ENCODE peak calls at places on chromosome 15, in five cellular contexts. U is heart right ventricle; O is activated T-cell treated with anti-CD3 and anti-CD28 coated beads, Interleukin-2, amount 50 U/mL, for 1 hour; D is NCI-H1092 treated with DMSO at 0.1 percent for 48 hours; F is amniotic stem cell. N is an unnamed sample.

GRCh38 chr15:67745059-67745993 is 80.0 kb upstream of the SKOR1 start:
- DNase-seq in F (peak), U (no peak), D (no peak), O (no peak), N (no peak)

GRCh38 chr15:90572893-90573292 is 43.2 kb downstream of the CRTC3 start:
- DNase-seq in F (no peak), U (no peak), O (no peak), D (no peak), N (no peak)

GRCh38 chr15:41581110-41581509 is 22.1 kb downstream of the TYRO3 start:
- DNase-seq in F (no peak), D (no peak), U (no peak), O (no peak), N (no peak)

GRCh38 chr15:34684351-34684750 is 70.4 kb downstream of the GJD2 start:
- DNase-seq in F (no peak), D (no peak), O (no peak), U (no peak), N (no peak)

GRCh38 chr15:71003314-71003713 is 110.7 kb downstream of the LRRC49 start:
- DNase-seq in U (no peak), F (no peak), O (no peak), D (no peak), N (no peak)

GRCh38 chr15:25789206-25789605 is 73.9 kb downstream of the ATP10A start:
- DNase-seq in O (no peak), F (no peak), D (no peak), U (peak), N (no peak)

GRCh38 chr15:85708402-85708932 is 86.3 kb downstream of the KLHL25 start:
- DNase-seq in D (no peak), U (no peak), F (no peak), O (no peak), N (no peak)

GRCh38 chr15:38164061-38164460 is 88.6 kb upstream of the SPRED1 start:
- DNase-seq in F (no peak), U (no peak), D (no peak), O (no peak), N (no peak)

GRCh38 chr15:63532307-63532744 is 27.9 kb downstream of the USP3 start:
- DNase-seq in O (no peak), U (no peak), F (no peak), D (no peak), N (no peak)

GRCh38 chr15:69595009-69595825 is 142.6 kb downstream of the RPLP1 start:
- DNase-seq in D (peak), F (no peak), O (no peak), U (peak), N (no peak)

GRCh38 chr15:69713726-69714559 is 261.3 kb downstream of the RPLP1 start:
- DNase-seq in O (peak), D (no peak), F (no peak), U (no peak), N (peak)

GRCh38 chr15:31352911-31353811 is 26.5 kb downstream of the KLF13 start:
- DNase-seq in O (no peak), D (peak), U (peak), F (peak), N (no peak)

GRCh38 chr15:67548862-67549651 is 6.6 kb downstream of the MAP2K5 start:
- DNase-seq in D (peak), F (no peak), O (no peak), U (no peak), N (no peak)

GRCh38 chr15:85533949-85534543 is 153.6 kb downstream of the AKAP13 start:
- DNase-seq in F (no peak), U (no peak), D (no peak), O (no peak), N (no peak)

GRCh38 chr15:78663703-78664102 is 22.7 kb upstream of the CHRNB4 start:
- DNase-seq in U (no peak), F (no peak), D (no peak), O (no peak), N (no peak)

GRCh38 chr15:89593018-89593417 is 17.7 kb downstream of the TICRR start:
- DNase-seq in D (no peak), F (no peak), O (no peak), U (no peak), N (no peak)

GRCh38 chr15:41790756-41791546 is 16.7 kb downstream of the MAPKBP1 start:
- DNase-seq in O (no peak), U (peak), D (no peak), F (no peak), N (no peak)

GRCh38 chr15:45573961-45574629 is 13.1 kb upstream of the BLOC1S6 start:
- DNase-seq in D (no peak), U (no peak), O (peak), F (no peak), N (no peak)

GRCh38 chr15:67083135-67083766 is 17.8 kb downstream of the SMAD3 start:
- DNase-seq in U (no peak), O (no peak), F (no peak), D (no peak), N (no peak)

GRCh38 chr15:76398301-76398700 is 61.7 kb downstream of the ISL2 start:
- DNase-seq in U (no peak), F (no peak), D (peak), O (no peak), N (no peak)

GRCh38 chr15:38374024-38374423 is 79.9 kb upstream of the FAM98B start:
- DNase-seq in F (no peak), O (no peak), D (no peak), U (peak), N (no peak)

GRCh38 chr15:25846377-25846776 is 16.8 kb downstream of the ATP10A start:
- DNase-seq in U (no peak), O (peak), D (no peak), F (no peak), N (no peak)

GRCh38 chr15:73677146-73677607 is 7.0 kb upstream of the CD276 start:
- DNase-seq in F (peak), O (peak), U (peak), D (peak), N (peak)

GRCh38 chr15:42919794-42920280 is 741 bp downstream of the TTBK2 start:
- DNase-seq in O (no peak), U (no peak), D (no peak), F (peak), N (no peak)

GRCh38 chr15:99167640-99168039 is 62.8 kb downstream of the SYNM start:
- DNase-seq in D (no peak), O (no peak), F (no peak), U (no peak), N (no peak)

N was measured in activated T-helper 1 cell treated with anti-CD3 and anti-CD28 coated beads, Interleukin-2, amount 50 U/mL, for 16 hours.